ENCODE peak calls at places on chromosomes 4 and X, in ten cellular contexts. A is PC-9, F is GM23248, O is SJCRH30, D is psoas muscle, W is left ventricle myocardium inferior, S is left lung, G is stomach, V is lower lobe of right lung, R is uterus. C is an unnamed sample.
A peak's percentile ranks its signal among the peaks of the same experiment; 100 is the strongest.

GRCh38 chr4:138868562-138868961 is 147.0 kb upstream of the NOCT start:
- DNase-seq in R (peak; percentile 29), A (no peak), F (peak; percentile 10), W (no peak), S (no peak), V (no peak), D (no peak), O (no peak), G (no peak), C (no peak)

GRCh38 chr4:42280327-42281095 is 116.8 kb upstream of the SHISA3 start:
- DNase-seq in D (no peak), S (no peak), R (no peak), F (peak; percentile 63), O (peak; percentile 56), W (no peak), V (no peak), A (no peak), G (no peak), C (no peak)

GRCh38 chrX:19040373-19040772 is 56.5 kb upstream of the PHKA2 start:
- DNase-seq in A (no peak), V (no peak), G (no peak), D (no peak), W (no peak), S (no peak), O (no peak), F (no peak), R (no peak), C (no peak)

GRCh38 chr4:110865611-110866254 is 242.9 kb upstream of the PITX2 start:
- DNase-seq in G (no peak), S (no peak), V (no peak), A (no peak), R (no peak), W (no peak), O (peak; percentile 18), F (peak; percentile 59), D (no peak), C (no peak)

GRCh38 chr4:4869731-4870483 is 10.4 kb downstream of the MSX1 start:
- DNase-seq in D (no peak), W (no peak), R (no peak), S (no peak), O (no peak), F (peak; percentile 58), G (no peak), A (no peak), V (no peak), C (no peak)

GRCh38 chr4:176788971-176789370 is 3.8 kb downstream of the VEGFC start:
- DNase-seq in S (no peak), O (no peak), F (no peak), G (no peak), D (no peak), A (no peak), R (no peak), W (no peak), V (no peak), C (no peak)

GRCh38 chr4:40548256-40548655 is 81.4 kb downstream of the RBM47 start:
- DNase-seq in F (peak; percentile 56), D (no peak), O (no peak), S (no peak), W (no peak), V (no peak), G (no peak), R (no peak), A (no peak), C (peak; percentile 5)

GRCh38 chr4:55036405-55036804 is 89.0 kb downstream of the KDR start:
- DNase-seq in A (no peak), W (no peak), F (no peak), G (no peak), R (no peak), S (no peak), O (no peak), V (no peak), D (no peak), C (no peak)

GRCh38 chr4:176545886-176546285 is 226.1 kb downstream of the SPCS3 start:
- DNase-seq in G (no peak), A (no peak), O (peak; percentile 25), S (no peak), R (no peak), D (no peak), F (peak; percentile 9), W (no peak), V (no peak), C (no peak)

GRCh38 chr4:98778206-98778605 is 119.8 kb upstream of the TSPAN5 start:
- DNase-seq in O (no peak), V (no peak), F (peak; percentile 86), W (no peak), D (no peak), G (no peak), A (peak; percentile 79), R (no peak), S (no peak), C (peak; percentile 30)
- H3K9me3 ChIP-seq in O (no peaks in the 10 kb centered on the region), V (no peaks in the 10 kb centered on the region), F (no peaks in the 10 kb centered on the region), W (no peaks in the 10 kb centered on the region), D (no peaks in the 10 kb centered on the region), G (no peaks in the 10 kb centered on the region), A (peaks cover 3% of the 10 kb centered on the region), R (no peaks in the 10 kb centered on the region), S (no peaks in the 10 kb centered on the region), C (no peaks in the 10 kb centered on the region)

GRCh38 chr4:21136231-21136630 is 436.0 kb downstream of the PACRGL start:
- DNase-seq in V (no peak), R (no peak), F (no peak), S (no peak), O (no peak), W (no peak), A (no peak), D (no peak), G (no peak), C (no peak)
- H3K4me3 ChIP-seq in V (no peak overlapping the region), R (no peak overlapping the region), F (no peak overlapping the region), S (no peak overlapping the region), O (no peak overlapping the region), W (no peak overlapping the region), A (no peak overlapping the region), D (no peak overlapping the region), G (no peak overlapping the region), C (no peak overlapping the region)

GRCh38 chr4:119581480-119581879 is 47.1 kb downstream of the PDE5A start:
- DNase-seq in O (no peak), A (no peak), W (no peak), V (no peak), G (no peak), R (no peak), D (no peak), S (no peak), F (no peak), C (no peak)
- H3K9me3 ChIP-seq in O (no peaks in the 10 kb centered on the region), A (no peaks in the 10 kb centered on the region), W (peaks cover 11% of the 10 kb centered on the region), V (no peaks in the 10 kb centered on the region), G (no peaks in the 10 kb centered on the region), R (no peaks in the 10 kb centered on the region), D (no peaks in the 10 kb centered on the region), S (no peaks in the 10 kb centered on the region), F (no peaks in the 10 kb centered on the region), C (no peaks in the 10 kb centered on the region)

GRCh38 chrX:150607200-150607599 is 38.8 kb downstream of the MTM1 start:
- DNase-seq in S (no peak), D (no peak), W (no peak), A (no peak), V (no peak), R (no peak), F (no peak), O (no peak), G (no peak), C (no peak)
- H3K4me3 ChIP-seq in S (no peak overlapping the region), D (no peak overlapping the region), W (no peak overlapping the region), A (no peak overlapping the region), V (no peak overlapping the region), R (no peak overlapping the region), F (no peak overlapping the region), O (no peak overlapping the region), G (no peak overlapping the region), C (no peak overlapping the region)

GRCh38 chr4:150960818-150961217 is 54.3 kb downstream of the LRBA start:
- DNase-seq in A (no peak), G (peak; percentile 37), S (peak; percentile 44), R (no peak), F (peak; percentile 59), V (no peak), D (no peak), O (peak; percentile 55), W (no peak), C (peak; percentile 5)
- H3K9me3 ChIP-seq in A (no peaks in the 10 kb centered on the region), G (peaks cover 7% of the 10 kb centered on the region), S (no peaks in the 10 kb centered on the region), R (no peaks in the 10 kb centered on the region), F (no peaks in the 10 kb centered on the region), V (peaks cover 9% of the 10 kb centered on the region), D (no peaks in the 10 kb centered on the region), O (no peaks in the 10 kb centered on the region), W (peaks cover 9% of the 10 kb centered on the region), C (no peaks in the 10 kb centered on the region)

GRCh38 chr4:140640150-140640748 is 71.5 kb upstream of the UCP1 start:
- DNase-seq in W (no peak), O (no peak), R (no peak), S (no peak), V (no peak), A (no peak), F (no peak), G (no peak), D (no peak), C (no peak)

GRCh38 chr4:140641789-140642439 is 73.2 kb upstream of the UCP1 start:
- DNase-seq in O (no peak), D (no peak), V (peak; percentile 56), W (peak; percentile 14), S (peak; percentile 76), R (no peak), G (peak; percentile 46), A (no peak), F (no peak), C (no peak)

GRCh38 chr4:140643571-140644055 is 74.9 kb upstream of the UCP1 start:
- DNase-seq in O (no peak), R (no peak), W (no peak), A (no peak), D (no peak), F (no peak), G (no peak), S (peak; percentile 76), V (no peak), C (no peak)

GRCh38 chr4:140642674-140643437 is 74.1 kb upstream of the UCP1 start:
- DNase-seq in O (no peak), A (no peak), R (no peak), V (no peak), G (no peak), S (peak; percentile 75), D (no peak), W (no peak), F (no peak), C (no peak)

DNA sequence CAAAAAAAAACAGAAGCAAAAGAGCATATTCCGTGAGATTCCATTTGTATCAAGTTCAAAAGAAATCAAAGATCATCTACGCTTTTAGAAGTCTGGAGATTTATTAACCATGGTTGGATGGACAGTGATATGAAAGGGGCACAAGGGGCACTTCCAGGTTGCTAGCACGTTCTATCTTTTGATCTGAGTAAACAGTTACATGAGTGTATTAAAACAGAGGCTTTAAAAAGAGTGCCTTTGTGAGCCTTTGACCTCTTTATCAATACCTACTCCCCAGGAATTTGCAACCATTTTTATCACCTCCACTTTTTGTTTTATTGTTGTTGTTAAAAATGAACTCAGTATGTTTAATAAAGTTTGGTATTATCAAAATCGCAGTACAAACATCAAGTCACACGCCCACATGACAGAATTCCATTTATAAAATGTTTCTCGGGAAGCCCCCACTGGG is 72.4 kb upstream of the UCP1 start:
- DNase-seq in W (no peak), O (no peak), R (no peak), S (no peak), D (no peak), A (no peak), V (no peak), F (no peak), G (no peak), C (no peak)
- H3K4me3 ChIP-seq in W (peak overlapping the region; percentile 35), O (no peak overlapping the region), R (no peak overlapping the region), S (peak overlapping the region; percentile 33), D (no peak overlapping the region), A (no peak overlapping the region), V (peak overlapping the region; percentile 46), F (no peak overlapping the region), G (peak overlapping the region; percentile 18), C (no peak overlapping the region)

GRCh38 chr4:28449080-28449479 is 1588.4 kb downstream of the STIM2 start:
- DNase-seq in F (peak; percentile 11), S (no peak), W (no peak), O (no peak), G (no peak), R (no peak), A (no peak), D (no peak), V (no peak), C (no peak)
- H3K9me3 ChIP-seq in F (no peaks in the 10 kb centered on the region), S (no peaks in the 10 kb centered on the region), W (peaks cover 8% of the 10 kb centered on the region), O (no peaks in the 10 kb centered on the region), G (no peaks in the 10 kb centered on the region), R (no peaks in the 10 kb centered on the region), A (no peaks in the 10 kb centered on the region), D (no peaks in the 10 kb centered on the region), V (no peaks in the 10 kb centered on the region), C (no peaks in the 10 kb centered on the region)

C was measured in MG63.